ENCODE peak calls at places on chromosomes 4 and X, in four cellular contexts. E, J, O and Z are unnamed samples.

GRCh38 chr4:151099976-151100417 is 569 bp downstream of the RPS3A start:
- DNase-seq in E (peak; percentile 49), J (peak; percentile 52), O (no peak), Z (no peak)

GRCh38 chrX:153400146-153401132 is 711 bp downstream of the PNMA6E start:
- DNase-seq in E (no peak), J (peak; percentile 28), O (no peak), Z (peak; percentile 84)

GRCh38 chr4:162131256-162131655 is 32.5 kb downstream of the FSTL5 start:
- DNase-seq in E (no peak), J (no peak), O (no peak), Z (no peak)

GRCh38 chr4:59247032-59247431 is 1953.1 kb upstream of the ADGRL3 start:
- DNase-seq in E (no peak), J (no peak), O (no peak), Z (no peak)

GRCh38 chrX:9326369-9326768 is 138.5 kb upstream of the TBL1X start:
- DNase-seq in E (no peak), J (no peak), O (no peak), Z (no peak)

GRCh38 chr4:99483636-99484035 is 27.2 kb upstream of the C4orf17 start:
- DNase-seq in E (peak; percentile 14), J (no peak), O (no peak), Z (no peak)

GRCh38 chr4:57501715-57502114 is 391.5 kb upstream of the IGFBP7 start:
- DNase-seq in E (peak; percentile 19), J (peak; percentile 2), O (peak; percentile 64), Z (no peak)

GRCh38 chrX:10797493-10797892 is 177.1 kb upstream of the MID1 start:
- DNase-seq in E (peak; percentile 26), J (no peak), O (no peak), Z (no peak)

GRCh38 chr4:6695660-6696581 is 2.2 kb downstream of the S100P start:
- DNase-seq in E (no peak), J (no peak), O (no peak), Z (peak; percentile 55)

GRCh38 chr4:83679692-83680091 is 143.8 kb downstream of the GPAT3 start:
- DNase-seq in E (no peak), J (no peak), O (no peak), Z (no peak)

GRCh38 chrX:8010105-8010504 is 82.9 kb upstream of the PNPLA4 start:
- DNase-seq in E (no peak), J (no peak), O (no peak), Z (no peak)